ENCODE peak calls at places on chromosomes 1 and 21, in ten cellular contexts. A, S, E, G, U, F, J, D, B and Q are unnamed samples.

GRCh38 chr1:245825128-245825901 is 670.5 kb downstream of the KIF26B start:
- DNase-seq in U (peak), J (peak), E (no peak), A (no peak), D (no peak), S (no peak), F (no peak), G (no peak), B (no peak), Q (no peak)

GRCh38 chr1:168636642-168637111 is 60.3 kb downstream of the XCL1 start:
- DNase-seq in S (peak), U (no peak), D (no peak), F (no peak), G (no peak), B (peak), J (no peak), E (no peak), A (no peak), Q (no peak)

GRCh38 chr21:44579056-44579832 is 1.2 kb downstream of the KRTAP10-5 start:
- DNase-seq in U (no peak), E (no peak), D (no peak), J (no peak), B (no peak), S (no peak), A (no peak), F (no peak), G (no peak), Q (no peak)

GRCh38 chr1:16178596-16179497 is 23.0 kb upstream of the EPHA2 start:
- DNase-seq in G (no peak), F (no peak), D (no peak), S (no peak), B (peak), A (peak), U (no peak), E (no peak), J (peak), Q (peak)

GRCh38 chr21:32572574-32573420 is 12.5 kb downstream of the TCP10L start:
- DNase-seq in F (no peak), B (no peak), S (no peak), U (no peak), G (no peak), A (no peak), D (no peak), E (peak), J (peak), Q (peak)

GRCh38 chr1:207959141-207959825 is 48.4 kb upstream of the CD34 start:
- DNase-seq in J (peak), G (no peak), S (no peak), F (no peak), B (no peak), D (peak), A (no peak), U (peak), E (no peak), Q (peak)

GRCh38 chr21:44557491-44558328 is 885 bp downstream of the KRTAP10-3 start:
- DNase-seq in S (no peak), E (no peak), B (no peak), A (no peak), J (peak), F (no peak), G (no peak), D (no peak), U (no peak), Q (no peak)

GRCh38 chr1:43597028-43597427 is 52.9 kb upstream of the KDM4A start:
- DNase-seq in D (no peak), B (no peak), E (no peak), U (no peak), F (no peak), G (no peak), A (no peak), J (no peak), S (no peak), Q (no peak)

GRCh38 chr1:110249256-110249655 is 39.1 kb downstream of the KCNC4 start:
- DNase-seq in E (no peak), J (no peak), U (no peak), D (no peak), F (no peak), G (no peak), S (no peak), A (no peak), B (no peak), Q (no peak)

GRCh38 chr1:151508721-151509292 is 2.4 kb upstream of the CGN start:
- DNase-seq in F (no peak), B (no peak), U (no peak), A (peak), E (no peak), J (peak), D (no peak), S (no peak), G (no peak), Q (no peak)